ENCODE peak calls at places on chromosomes 1 and 21, in six cellular contexts. U is GF-D8, L is Peyer's patch, D is thoracic aorta, O is prostate gland, X is psoas muscle. A is an unnamed sample.

GRCh38 chr1:148362930-148363810 is 119.9 kb downstream of the PPIAL4G start:
- DNase-seq in U (no peak), L (no peak), D (no peak), O (no peak), X (no peak), A (no peak)

GRCh38 chr1:7326366-7326765 is 444.7 kb upstream of the VAMP3 start:
- DNase-seq in U (no peak), L (no peak), D (no peak), O (no peak), X (no peak), A (no peak)

GRCh38 chr1:230067441-230067870 is 418 bp downstream of the GALNT2 start:
- DNase-seq in U (no peak), L (peak; percentile 65), D (no peak), O (peak; percentile 14), X (no peak), A (peak; percentile 34)

GRCh38 chr1:4636644-4637380 is 17.6 kb upstream of the AJAP1 start:
- DNase-seq in U (no peak), L (no peak), D (no peak), O (no peak), X (no peak), A (no peak)

GRCh38 chr1:229229721-229230135 is 41.2 kb upstream of the RAB4A start:
- DNase-seq in U (no peak), L (no peak), D (peak; percentile 42), O (peak; percentile 85), X (peak; percentile 65), A (no peak)

GRCh38 chr1:193767891-193768290 is 581.5 kb upstream of the B3GALT2 start:
- DNase-seq in U (no peak), L (no peak), D (no peak), O (no peak), X (no peak), A (no peak)

GRCh38 chr21:26918318-26919065 is 48.4 kb downstream of the ADAMTS5 start:
- DNase-seq in U (no peak), L (no peak), D (no peak), O (no peak), X (no peak), A (no peak)

GRCh38 chr1:19371226-19372135 is 59.4 kb downstream of the SLC66A1 start:
- DNase-seq in U (no peak), L (no peak), D (no peak), O (no peak), X (no peak), A (no peak)

GRCh38 chr1:28282426-28283407 is 23.4 kb downstream of the SESN2 start:
- DNase-seq in U (no peak), L (no peak), D (no peak), O (no peak), X (no peak), A (no peak)

GRCh38 chr1:225629483-225629882 is 23.4 kb downstream of the ENAH start:
- DNase-seq in U (no peak), L (no peak), D (no peak), O (no peak), X (no peak), A (no peak)

GRCh38 chr1:223186800-223187199 is 43.8 kb upstream of the TLR5 start:
- DNase-seq in U (no peak), L (no peak), D (no peak), O (no peak), X (no peak), A (no peak)

GRCh38 chr21:36909901-36910561 is 56.4 kb downstream of the HLCS start:
- DNase-seq in U (no peak), L (no peak), D (no peak), O (no peak), X (no peak), A (peak; percentile 86)

GRCh38 chr1:40792036-40792435 is 8.4 kb downstream of the KCNQ4 start:
- DNase-seq in U (no peak), L (no peak), D (no peak), O (no peak), X (no peak), A (no peak)

GRCh38 chr21:31974454-31974985 is 101.7 kb downstream of the HUNK start:
- DNase-seq in U (no peak), L (no peak), D (no peak), O (no peak), X (no peak), A (no peak)

GRCh38 chr1:154427173-154428139 is 22.3 kb downstream of the IL6R start:
- DNase-seq in U (no peak), L (peak; percentile 89), D (no peak), O (peak; percentile 71), X (peak; percentile 43), A (no peak)

GRCh38 chr1:35111106-35111505 is 31.9 kb downstream of the ZMYM1 start:
- DNase-seq in U (no peak), L (no peak), D (no peak), O (no peak), X (no peak), A (no peak)

GRCh38 chr1:53739109-53739681 is at the start of gene GLIS1:
- DNase-seq in U (no peak), L (peak; percentile 81), D (no peak), O (peak; percentile 67), X (peak; percentile 88), A (peak; percentile 34)

GRCh38 chr21:38392722-38393121 is 105.6 kb downstream of the ERG start:
- DNase-seq in U (no peak), L (no peak), D (no peak), O (no peak), X (no peak), A (no peak)

GRCh38 chr21:46011267-46011967 is 29.8 kb downstream of the COL6A1 start:
- DNase-seq in U (no peak), L (peak; percentile 21), D (no peak), O (no peak), X (no peak), A (no peak)

GRCh38 chr1:32876341-32877210 is 5.9 kb upstream of the FNDC5 start:
- DNase-seq in U (no peak), L (peak; percentile 82), D (no peak), O (no peak), X (peak; percentile 64), A (peak; percentile 59)

GRCh38 chr1:25676488-25676887 is 59.9 kb downstream of the MAN1C1 start:
- DNase-seq in U (no peak), L (no peak), D (no peak), O (no peak), X (no peak), A (no peak)

GRCh38 chr1:75492011-75492410 is 118.9 kb downstream of the SLC44A5 start:
- DNase-seq in U (no peak), L (no peak), D (no peak), O (no peak), X (no peak), A (no peak)

GRCh38 chr1:154994269-154994977 is 1.0 kb downstream of the LENEP start:
- DNase-seq in U (peak; percentile 31), L (peak; percentile 37), D (no peak), O (no peak), X (no peak), A (no peak)